ENCODE peak calls at places on chromosome 1, in nine cellular contexts. O is adrenal gland, G is breast epithelium, B is H9, W is lung, Z is thoracic aorta, E is ovary, I is IMR-90, K is uterus. D is an unnamed sample.

GRCh38 chr1:95655321-95656020 is 421.5 kb downstream of the RWDD3 start:
- DNase-seq in K (no peak), G (no peak), Z (no peak), B (no peak), W (no peak), O (no peak), I (no peak), E (no peak), D (no peak)

GRCh38 chr1:109535971-109536491 is 3.6 kb upstream of the GPR61 start:
- DNase-seq in G (no peak), O (no peak), E (no peak), B (no peak), K (peak; percentile 34), Z (no peak), W (no peak), I (no peak), D (peak; percentile 23)

GRCh38 chr1:53324321-53324720 is 3.5 kb downstream of the LRP8 start:
- DNase-seq in W (no peak), I (no peak), Z (no peak), G (no peak), B (no peak), K (no peak), E (no peak), O (no peak), D (no peak)

GRCh38 chr1:209199371-209199770 is 384.1 kb upstream of the CAMK1G start:
- DNase-seq in W (no peak), I (no peak), K (no peak), B (no peak), O (no peak), E (no peak), G (no peak), Z (no peak), D (no peak)

GRCh38 chr1:194341587-194341986 is 1155.2 kb upstream of the B3GALT2 start:
- DNase-seq in Z (no peak), G (no peak), E (no peak), W (no peak), O (no peak), K (no peak), I (peak; percentile 4), B (no peak), D (no peak)

GRCh38 chr1:54324031-54324654 is 82.1 kb downstream of the SSBP3 start:
- DNase-seq in K (peak; percentile 69), W (no peak), O (no peak), G (no peak), B (no peak), E (peak; percentile 55), I (peak; percentile 19), Z (no peak), D (peak; percentile 87)

GRCh38 chr1:182357913-182358312 is 33.7 kb downstream of the GLUL start:
- DNase-seq in O (no peak), I (no peak), Z (no peak), G (no peak), K (no peak), W (no peak), B (no peak), E (no peak), D (no peak)

GRCh38 chr1:205229399-205229861 is 1.7 kb downstream of the TMCC2 start:
- DNase-seq in O (peak; percentile 72), K (peak; percentile 55), G (no peak), I (peak; percentile 57), Z (no peak), E (peak; percentile 64), B (peak; percentile 88), W (peak; percentile 56), D (peak; percentile 33)

DNA sequence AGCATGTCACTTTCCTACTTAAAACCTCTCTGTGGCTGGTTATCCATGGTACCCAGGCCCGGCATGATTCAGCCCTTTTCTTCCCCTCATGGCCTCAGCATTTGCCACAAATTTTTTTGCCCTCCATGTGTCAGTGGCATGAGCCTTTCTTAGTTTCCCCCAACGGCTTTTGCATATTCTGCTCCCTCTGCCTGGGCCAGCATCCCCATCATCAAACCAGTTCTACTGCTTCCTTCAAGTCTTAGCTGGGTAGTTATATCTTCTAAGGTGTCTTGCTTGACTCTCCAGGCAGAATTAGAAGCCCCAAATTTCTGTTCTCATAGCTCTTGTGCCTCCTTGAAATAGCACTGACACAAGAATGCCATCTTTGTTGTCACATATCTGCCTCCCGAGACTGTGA is 127.9 kb downstream of the ELAVL4 start:
- DNase-seq in B (no peak), W (no peak), K (no peak), G (no peak), I (no peak), Z (no peak), O (no peak), E (no peak), D (no peak)
- H3K9me3 ChIP-seq in B (peaks cover 10% of the 10 kb centered on the region), W (no peaks in the 10 kb centered on the region), K (no peaks in the 10 kb centered on the region), G (peaks cover 3% of the 10 kb centered on the region), I (peaks cover 25% of the 10 kb centered on the region), Z (no peaks in the 10 kb centered on the region), O (no peaks in the 10 kb centered on the region), E (no peaks in the 10 kb centered on the region), D (no peaks in the 10 kb centered on the region)

GRCh38 chr1:12598914-12599463 is 19.0 kb downstream of the DHRS3 start:
- DNase-seq in I (no peak), Z (no peak), G (no peak), E (no peak), W (no peak), K (no peak), B (no peak), O (no peak), D (peak; percentile 74)

GRCh38 chr1:12599657-12600056 is 18.4 kb downstream of the DHRS3 start:
- DNase-seq in G (no peak), Z (no peak), B (no peak), I (no peak), W (no peak), K (no peak), O (no peak), E (no peak), D (peak; percentile 5)

GRCh38 chr1:12595839-12596821 is 21.9 kb downstream of the DHRS3 start:
- DNase-seq in O (peak; percentile 75), K (peak; percentile 88), Z (peak; percentile 83), W (peak; percentile 80), G (peak; percentile 91), E (peak; percentile 86), I (peak; percentile 98), B (peak; percentile 91), D (peak; percentile 97)

GRCh38 chr1:12600335-12600734 is 17.7 kb downstream of the DHRS3 start:
- DNase-seq in G (no peak), E (peak; percentile 69), W (peak; percentile 42), Z (no peak), B (no peak), K (peak; percentile 76), I (no peak), O (peak; percentile 82), D (peak; percentile 89)

DNA sequence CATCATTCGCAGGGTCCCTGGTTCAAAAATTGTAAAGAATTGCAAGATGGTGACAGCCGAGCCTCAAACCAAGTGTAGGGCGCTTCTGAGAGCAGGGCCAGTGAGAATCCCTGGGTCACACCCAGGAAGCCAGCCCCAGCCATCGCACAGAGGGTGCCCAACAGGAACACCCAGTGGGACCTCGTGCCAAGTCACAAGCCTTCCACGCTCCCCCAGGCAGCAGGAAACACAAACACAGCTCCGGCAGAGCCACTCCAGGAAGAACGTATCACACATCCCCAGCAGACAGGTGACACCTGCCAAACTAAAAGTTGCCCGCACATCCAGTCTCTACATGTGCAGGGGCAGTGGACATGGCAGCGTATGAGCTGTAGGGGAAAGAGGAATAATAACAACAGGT is 20.2 kb downstream of the DHRS3 start:
- DNase-seq in O (peak; percentile 51), W (peak; percentile 60), B (no peak), K (no peak), Z (no peak), E (no peak), G (peak; percentile 90), I (no peak), D (peak; percentile 66)
- H3K4me1 ChIP-seq in O (peaks cover 77% of the 10 kb centered on the region), W (peaks cover 44% of the 10 kb centered on the region), B (peaks cover 6% of the 10 kb centered on the region), K (no peaks in the 10 kb centered on the region), Z (peaks cover 71% of the 10 kb centered on the region), E (peaks cover 35% of the 10 kb centered on the region), G (peaks cover 47% of the 10 kb centered on the region), I (peaks cover 41% of the 10 kb centered on the region), D (peaks cover 46% of the 10 kb centered on the region)

DNA sequence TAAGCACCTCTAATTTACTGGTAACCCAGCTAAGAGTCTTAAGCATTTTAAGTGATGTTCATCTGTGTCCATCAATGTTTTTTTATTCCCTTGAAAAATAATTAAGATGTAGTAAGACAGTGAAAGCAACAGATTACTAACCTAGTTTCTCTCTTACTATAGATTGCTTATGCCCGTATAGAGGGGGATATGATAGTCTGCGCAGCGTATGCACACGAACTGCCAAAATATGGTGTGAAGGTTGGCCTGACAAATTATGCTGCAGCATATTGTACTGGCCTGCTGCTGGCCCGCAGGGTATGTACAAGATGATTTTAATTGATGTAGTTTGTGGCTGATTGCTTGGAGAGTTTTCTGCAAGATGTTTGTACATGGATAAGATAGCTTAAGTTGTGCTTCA is 2.8 kb downstream of the RPL5 start:
- DNase-seq in K (no peak), I (no peak), O (no peak), W (no peak), B (no peak), E (no peak), G (no peak), Z (no peak), D (no peak)
- H3K27ac ChIP-seq in K (no peak overlapping the region), I (no peak overlapping the region), O (no peak overlapping the region), W (no peak overlapping the region), B (no peak overlapping the region), E (no peak overlapping the region), G (peak overlapping the region; percentile 21), Z (no peak overlapping the region), D (no peak overlapping the region)

DNA sequence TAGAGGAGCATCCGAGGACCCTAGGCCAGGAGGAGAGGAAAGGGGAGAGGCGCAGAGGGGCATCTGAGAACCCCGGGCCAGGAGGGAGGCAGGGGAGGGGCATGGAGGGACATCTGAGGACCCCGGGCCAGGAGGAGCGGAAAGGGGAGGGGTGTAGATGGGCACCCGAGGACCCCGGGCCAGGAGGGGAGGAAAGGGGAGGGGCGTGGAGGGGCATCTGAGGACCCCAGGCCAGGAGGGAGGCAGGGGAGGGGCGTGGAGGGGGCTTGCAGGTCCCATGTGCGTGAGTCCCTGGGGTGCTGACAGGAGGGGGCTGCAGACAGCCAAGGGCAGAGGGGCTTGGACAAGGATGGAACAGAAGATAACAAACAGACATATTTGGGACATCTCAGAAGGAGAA is 190.0 kb upstream of the ARHGEF16 start:
- DNase-seq in K (no peak), E (no peak), G (no peak), I (no peak), B (no peak), W (no peak), Z (no peak), O (no peak), D (no peak)
- H3K9me3 ChIP-seq in K (no peaks in the 10 kb centered on the region), E (no peaks in the 10 kb centered on the region), G (no peaks in the 10 kb centered on the region), I (peaks cover 9% of the 10 kb centered on the region), B (no peaks in the 10 kb centered on the region), W (no peaks in the 10 kb centered on the region), Z (no peaks in the 10 kb centered on the region), O (no peaks in the 10 kb centered on the region), D (no peaks in the 10 kb centered on the region)

GRCh38 chr1:26853600-26853999 is 9.3 kb upstream of the SFN start:
- DNase-seq in E (no peak), I (no peak), B (no peak), O (no peak), Z (no peak), W (no peak), G (no peak), K (no peak), D (no peak)
- H3K4me1 ChIP-seq in E (no peaks in the 10 kb centered on the region), I (peaks cover 8% of the 10 kb centered on the region), B (no peaks in the 10 kb centered on the region), O (peaks cover 10% of the 10 kb centered on the region), Z (no peaks in the 10 kb centered on the region), W (peaks cover 4% of the 10 kb centered on the region), G (no peaks in the 10 kb centered on the region), K (peaks cover 5% of the 10 kb centered on the region), D (no peaks in the 10 kb centered on the region)